ENCODE peak calls at places on chromosome 10, in ten cellular contexts. Z is NCI-H1694; U is right atrium auricular region; P is cardiac muscle cell; Y is uterus; E is activated naive CD4-positive, alpha-beta T cell treated with anti-CD3 and anti-CD28 coated beads, Interleukin-2, amount 10 ng/mL, durations not matched to agents 7 days and 5 days; D is WERI-Rb-1; F is body of pancreas; B is central memory CD4-positive, alpha-beta T cell; N is kidney tubule cell. S is an unnamed sample.

GRCh38 chr10:19811517-19811916 is 4.7 kb upstream of the PLXDC2 start:
- DNase-seq in E (no peak), N (peak; percentile 51), Y (peak; percentile 51), D (no peak), P (peak; percentile 70), F (no peak), U (peak; percentile 73), Z (no peak), B (no peak), S (peak; percentile 61)

GRCh38 chr10:10821926-10822325 is 195.7 kb upstream of the CELF2 start:
- DNase-seq in D (no peak), F (no peak), Z (no peak), Y (no peak), E (no peak), N (no peak), P (no peak), B (no peak), U (no peak), S (no peak)

GRCh38 chr10:54749623-54750022 is 51.4 kb downstream of the PCDH15 start:
- DNase-seq in F (no peak), U (no peak), B (no peak), Z (no peak), P (no peak), E (no peak), N (no peak), D (no peak), Y (no peak), S (no peak)

GRCh38 chr10:5565671-5566581 is 41.2 kb downstream of the CALML3 start:
- DNase-seq in B (no peak), U (no peak), E (no peak), P (peak; percentile 15), Z (no peak), N (peak; percentile 55), F (peak; percentile 4), D (peak; percentile 62), Y (peak; percentile 10), S (no peak)

GRCh38 chr10:11197266-11197712 is 179.6 kb downstream of the CELF2 start:
- DNase-seq in P (peak; percentile 11), B (no peak), F (peak; percentile 30), E (no peak), N (peak; percentile 12), Z (no peak), U (peak; percentile 80), D (no peak), Y (no peak), S (peak; percentile 71)

GRCh38 chr10:69057261-69057950 is 30.5 kb upstream of the SRGN start:
- DNase-seq in F (no peak), E (no peak), Y (no peak), P (no peak), N (no peak), B (no peak), U (peak; percentile 74), Z (no peak), D (no peak), S (peak; percentile 51)

GRCh38 chr10:75556320-75556719 is 124.9 kb downstream of the LRMDA start:
- DNase-seq in E (no peak), D (no peak), F (no peak), Y (no peak), B (no peak), U (no peak), N (no peak), P (no peak), Z (no peak), S (no peak)

GRCh38 chr10:97058521-97058920 is 127.2 kb downstream of the SLIT1 start:
- DNase-seq in F (no peak), N (no peak), P (no peak), Y (no peak), D (no peak), Z (no peak), B (no peak), E (no peak), U (no peak), S (no peak)

GRCh38 chr10:134205-134742 is 981 bp upstream of the ZMYND11 start:
- DNase-seq in P (no peak), F (no peak), N (peak; percentile 37), B (no peak), U (no peak), Y (no peak), Z (no peak), E (peak; percentile 45), D (peak; percentile 8), S (peak; percentile 41)

GRCh38 chr10:82969405-82969804 is 1094.4 kb downstream of the NRG3 start:
- DNase-seq in N (peak; percentile 50), U (no peak), B (no peak), Y (no peak), Z (no peak), D (no peak), F (no peak), E (no peak), P (peak; percentile 56), S (peak; percentile 36)

GRCh38 chr10:63115732-63116383 is 17.3 kb upstream of the NRBF2 start:
- DNase-seq in Y (peak; percentile 90), P (peak; percentile 98), B (no peak), F (peak; percentile 69), E (no peak), N (peak; percentile 63), D (no peak), U (peak; percentile 92), Z (no peak), S (no peak)

GRCh38 chr10:43395571-43396060 is 13.4 kb downstream of the HNRNPF start:
- DNase-seq in D (peak; percentile 63), F (peak; percentile 22), P (peak; percentile 22), B (peak; percentile 29), N (peak; percentile 51), Z (no peak), U (no peak), Y (no peak), E (peak; percentile 45), S (peak; percentile 39)

GRCh38 chr10:99562631-99563030 is 29.9 kb downstream of the NKX2-3 start:
- DNase-seq in E (no peak), U (no peak), Y (no peak), B (no peak), D (no peak), Z (no peak), P (no peak), N (no peak), F (no peak), S (no peak)

GRCh38 chr10:7592627-7593026 is 74.1 kb downstream of the ITIH5 start:
- DNase-seq in U (no peak), Y (no peak), D (no peak), F (no peak), P (no peak), Z (no peak), B (no peak), N (no peak), E (no peak), S (no peak)

GRCh38 chr10:114754445-114755320 is 66.9 kb upstream of the FHIP2A start:
- DNase-seq in B (no peak), F (no peak), E (no peak), P (peak; percentile 37), N (peak; percentile 86), D (no peak), U (no peak), Y (peak; percentile 52), Z (no peak), S (no peak)

GRCh38 chr10:10138685-10139084 is 879.0 kb upstream of the CELF2 start:
- DNase-seq in P (peak; percentile 2), F (no peak), E (no peak), B (no peak), Z (no peak), Y (no peak), U (no peak), N (no peak), D (no peak), S (no peak)

GRCh38 chr10:71124921-71125748 is 87.2 kb upstream of the UNC5B start:
- DNase-seq in P (no peak), D (no peak), F (no peak), Y (no peak), B (no peak), Z (no peak), U (peak; percentile 42), E (no peak), N (no peak), S (no peak)

GRCh38 chr10:86391986-86392722 is 25.6 kb upstream of the GRID1 start:
- DNase-seq in B (no peak), E (no peak), Y (no peak), P (no peak), D (no peak), F (no peak), Z (no peak), U (peak; percentile 36), N (no peak), S (no peak)

GRCh38 chr10:14553434-14553833 is 221.3 kb downstream of the FAM107B start:
- DNase-seq in N (peak; percentile 83), B (no peak), Y (no peak), E (no peak), U (no peak), Z (no peak), F (no peak), P (peak; percentile 44), D (no peak), S (no peak)

GRCh38 chr10:65341323-65341922 is 1584.4 kb upstream of the LRRTM3 start:
- DNase-seq in F (peak; percentile 38), Y (no peak), D (no peak), E (no peak), P (peak; percentile 86), U (no peak), N (no peak), Z (no peak), B (no peak), S (no peak)

GRCh38 chr10:123148414-123149161 is 652 bp downstream of the HMX2 start:
- DNase-seq in F (no peak), P (no peak), E (no peak), B (no peak), N (no peak), D (no peak), Z (no peak), Y (no peak), U (no peak), S (peak; percentile 75)

GRCh38 chr10:74799840-74800239 is 26.6 kb upstream of the KAT6B start:
- DNase-seq in Y (no peak), P (peak; percentile 77), D (no peak), U (no peak), E (no peak), Z (no peak), F (no peak), B (no peak), N (peak; percentile 66), S (no peak)

GRCh38 chr10:109893371-109893770 is 29.9 kb downstream of the XPNPEP1 start:
- DNase-seq in N (no peak), Z (no peak), B (no peak), P (no peak), E (no peak), U (peak; percentile 26), D (no peak), F (no peak), Y (no peak), S (no peak)

GRCh38 chr10:128883126-128884060 is 583.6 kb upstream of the MGMT start:
- DNase-seq in Z (no peak), P (no peak), F (no peak), E (no peak), D (no peak), Y (no peak), N (no peak), B (no peak), U (no peak), S (no peak)

GRCh38 chr10:97866524-97867219 is 17.0 kb downstream of the GOLGA7B start:
- DNase-seq in U (no peak), F (no peak), Y (no peak), N (no peak), P (no peak), E (no peak), B (no peak), Z (no peak), D (no peak), S (peak; percentile 38)

GRCh38 chr10:91901784-91902677 is 7.3 kb downstream of the FGFBP3 start:
- DNase-seq in N (peak; percentile 89), B (peak; percentile 26), E (peak; percentile 42), P (peak; percentile 95), Y (peak; percentile 47), U (no peak), D (no peak), Z (no peak), F (peak; percentile 67), S (no peak)

GRCh38 chr10:128869101-128869712 is 597.8 kb upstream of the MGMT start:
- DNase-seq in U (no peak), Z (no peak), B (no peak), E (no peak), P (peak; percentile 51), N (no peak), D (no peak), Y (no peak), F (no peak), S (no peak)

GRCh38 chr10:27153855-27154198 is 357 bp downstream of the YME1L1 start:
- DNase-seq in B (no peak), F (no peak), E (no peak), D (peak; percentile 8), Z (no peak), Y (no peak), U (no peak), N (peak; percentile 21), P (peak; percentile 25), S (peak; percentile 24)